ENCODE peak calls at places on chromosomes 16 and 17, in nine cellular contexts. C, W, K, O, J, E, G, X and F are unnamed samples. For H3K4me1, the result is how much of the 10 kb centered on the place peaks cover.

GRCh38 chr16:29784157-29784556 is 6.1 kb downstream of the ZG16 start:
- DNase-seq in C (no peak), W (no peak), K (no peak), O (no peak), J (no peak), E (no peak), G (no peak), X (no peak), F (peak)

GRCh38 chr17:46841561-46842379 is 9.6 kb upstream of the WNT9B start:
- DNase-seq in C (peak), W (no peak), K (peak), O (no peak), J (no peak), E (no peak), G (no peak), X (no peak), F (no peak)

GRCh38 chr17:33676444-33676843 is 383.3 kb upstream of the ASIC2 start:
- DNase-seq in C (no peak), W (no peak), K (no peak), O (no peak), J (no peak), E (no peak), G (no peak), X (no peak), F (no peak)

GRCh38 chr16:64641343-64641742 is 480.5 kb downstream of the CDH11 start:
- DNase-seq in C (no peak), W (no peak), K (no peak), O (no peak), J (no peak), E (no peak), G (no peak), X (no peak), F (no peak)

GRCh38 chr16:17828012-17828411 is 357.3 kb upstream of the XYLT1 start:
- DNase-seq in C (no peak), W (no peak), K (no peak), O (peak), J (no peak), E (no peak), G (no peak), X (no peak), F (peak)

GRCh38 chr17:78899361-78900260 is 3.4 kb downstream of the CEP295NL start:
- DNase-seq in C (no peak), W (peak), K (no peak), O (no peak), J (no peak), E (no peak), G (no peak), X (peak), F (peak)

GRCh38 chr17:36503456-36504155 is 17.1 kb downstream of the ZNHIT3 start:
- DNase-seq in C (no peak), W (no peak), K (no peak), O (no peak), J (no peak), E (no peak), G (no peak), X (no peak), F (no peak)

GRCh38 chr16:85086347-85087291 is 25.7 kb downstream of the CIBAR2 start:
- DNase-seq in C (peak), W (peak), K (peak), O (peak), J (peak), E (peak), G (peak), X (peak), F (peak)

GRCh38 chr16:31734265-31734664 is 139.3 kb upstream of the ZNF267 start:
- DNase-seq in C (no peak), W (no peak), K (no peak), O (no peak), J (no peak), E (no peak), G (no peak), X (no peak), F (no peak)

GRCh38 chr16:89142474-89143197 is 28.9 kb upstream of the CDH15 start:
- DNase-seq in C (no peak), W (no peak), K (no peak), O (no peak), J (peak), E (no peak), G (no peak), X (peak), F (no peak)

GRCh38 chr17:81713004-81713555 is 996 bp downstream of the SLC25A10 start:
- DNase-seq in C (no peak), W (no peak), K (no peak), O (no peak), J (no peak), E (no peak), G (no peak), X (peak), F (no peak)

GRCh38 chr16:49619811-49620157 is 236.1 kb downstream of the ZNF423 start:
- DNase-seq in C (no peak), W (no peak), K (no peak), O (no peak), J (no peak), E (no peak), G (peak), X (no peak), F (no peak)

GRCh38 chr16:26795184-26795583 is 271.5 kb upstream of the C16orf82 start:
- DNase-seq in C (no peak), W (no peak), K (no peak), O (no peak), J (no peak), E (peak), G (no peak), X (no peak), F (no peak)

GRCh38 chr17:75684924-75685323 is 17.8 kb downstream of the SAP30BP start:
- DNase-seq in C (no peak), W (no peak), K (no peak), O (no peak), J (no peak), E (no peak), G (no peak), X (no peak), F (peak)

GRCh38 chr17:82936768-82937171 is 96.9 kb upstream of the ZNF750 start:
- DNase-seq in C (no peak), W (peak), K (no peak), O (no peak), J (peak), E (no peak), G (peak), X (peak), F (no peak)

GRCh38 chr16:88566158-88566557 is 4.0 kb upstream of the ZC3H18 start:
- DNase-seq in C (no peak), W (no peak), K (no peak), O (peak), J (peak), E (no peak), G (no peak), X (no peak), F (no peak)

GRCh38 chr16:17076121-17076757 is 394.5 kb downstream of the XYLT1 start:
- DNase-seq in C (no peak), W (no peak), K (no peak), O (peak), J (no peak), E (no peak), G (no peak), X (no peak), F (no peak)

GRCh38 chr16:25109643-25110042 is 1.9 kb upstream of the LCMT1 start:
- DNase-seq in C (peak), W (no peak), K (no peak), O (peak), J (no peak), E (no peak), G (peak), X (no peak), F (peak)

GRCh38 chr17:75531724-75532090 is 6.2 kb downstream of the LLGL2 start:
- DNase-seq in C (no peak), W (no peak), K (no peak), O (no peak), J (no peak), E (no peak), G (no peak), X (no peak), F (peak)

GRCh38 chr17:17859909-17860760 is 23.3 kb upstream of the SREBF1 start:
- DNase-seq in C (peak), W (peak), K (peak), O (peak), J (peak), E (peak), G (peak), X (peak), F (no peak)

GRCh38 chr16:9836118-9836736 is 346.0 kb downstream of the GRIN2A start:
- DNase-seq in C (no peak), W (no peak), K (no peak), O (no peak), J (no peak), E (peak), G (no peak), X (no peak), F (no peak)

GRCh38 chr16:8763899-8764298 is 33.5 kb downstream of the TMEM186 start:
- DNase-seq in C (no peak), W (no peak), K (no peak), O (no peak), J (no peak), E (no peak), G (no peak), X (peak), F (no peak)

GRCh38 chr16:53085539-53086450 is 31.0 kb downstream of the CHD9 start:
- DNase-seq in C (no peak), W (no peak), K (no peak), O (no peak), J (no peak), E (no peak), G (peak), X (no peak), F (no peak)

GRCh38 chr16:3824121-3824795 is 56.3 kb downstream of the CREBBP start:
- DNase-seq in C (no peak), W (no peak), K (no peak), O (no peak), J (no peak), E (no peak), G (no peak), X (no peak), F (peak)

GRCh38 chr16:12458591-12459400 is 344.9 kb downstream of the CPPED1 start:
- DNase-seq in C (no peak), W (peak), K (peak), O (no peak), J (peak), E (peak), G (no peak), X (peak), F (no peak)

GRCh38 chr16:73298562-73298961 is 250.6 kb upstream of the ZFHX3 start:
- DNase-seq in C (no peak), W (no peak), K (no peak), O (peak), J (no peak), E (no peak), G (no peak), X (no peak), F (no peak)

GRCh38 chr17:28684963-28685362 is 23.0 kb downstream of the SUPT6H start:
- DNase-seq in C (peak), W (no peak), K (no peak), O (peak), J (no peak), E (no peak), G (peak), X (peak), F (no peak)

GRCh38 chr16:47887496-47887895 is 268.3 kb downstream of the ABCC12 start:
- DNase-seq in C (peak), W (no peak), K (no peak), O (peak), J (no peak), E (no peak), G (no peak), X (no peak), F (peak)

DNA sequence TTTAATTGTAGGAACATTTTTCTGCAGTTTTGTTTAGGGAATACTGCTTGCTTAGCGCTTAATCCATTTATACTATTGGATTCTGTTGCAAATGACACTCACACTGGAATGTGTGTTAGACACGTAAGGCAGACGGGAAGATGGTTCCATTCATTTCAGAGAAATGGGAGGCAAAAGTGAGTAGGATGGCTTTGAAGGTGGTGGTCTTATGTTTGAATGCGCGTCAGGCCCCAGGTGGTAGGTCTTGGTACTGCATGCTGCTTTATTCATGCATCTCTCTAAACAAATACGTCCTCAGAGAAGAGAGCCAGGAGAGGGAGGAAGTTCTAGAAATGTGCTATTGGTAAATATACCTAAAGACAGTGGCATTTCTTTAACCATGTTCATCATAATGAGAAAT is 997.6 kb upstream of the RBFOX1 start:
- DNase-seq in C (peak), W (no peak), K (no peak), O (no peak), J (no peak), E (peak), G (no peak), X (no peak), F (no peak)
- TF ChIP-seq CTCF in C (no peak), W (peak), K (no peak), O (no peak), J (peak), E (peak), G (no peak), X (no peak), F (peak)

DNA sequence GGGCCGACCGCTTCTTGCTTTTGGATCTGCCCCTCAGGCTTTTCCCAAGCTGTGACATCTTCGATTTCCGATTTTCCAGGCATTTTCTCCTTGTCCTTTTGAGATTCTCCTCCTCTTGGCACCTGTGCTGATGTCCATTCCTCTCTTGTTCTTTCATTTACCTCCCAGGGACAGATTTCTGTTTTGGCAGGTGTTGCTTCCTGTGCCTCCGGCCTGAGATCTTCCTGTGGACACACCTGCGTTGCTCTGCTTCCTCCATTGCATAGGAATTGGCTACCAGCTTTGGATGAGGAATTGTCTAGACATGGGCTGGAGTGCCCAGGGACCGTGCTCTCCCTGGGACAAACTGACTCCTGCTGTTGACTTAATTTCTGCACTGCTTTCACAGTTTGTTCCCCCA is 15.1 kb downstream of the GPR179 start:
- DNase-seq in C (no peak), W (no peak), K (no peak), O (no peak), J (no peak), E (peak), G (no peak), X (no peak), F (no peak)
- H3K4me1 ChIP-seq in C (under half), W (under half), K (under half), O (under half), J (under half), E (half or more), G (under half), X (under half), F (under half)

GRCh38 chr16:66324785-66325184 is 41.7 kb upstream of the CDH5 start:
- DNase-seq in C (peak), W (no peak), K (no peak), O (no peak), J (no peak), E (peak), G (no peak), X (no peak), F (no peak)
- TF ChIP-seq CTCF in C (peak), W (no peak), K (no peak), O (peak), J (no peak), E (peak), G (no peak), X (no peak), F (peak)

GRCh38 chr17:42928714-42929496 is 28.3 kb downstream of the G6PC1 start:
- DNase-seq in C (peak), W (no peak), K (peak), O (peak), J (no peak), E (peak), G (peak), X (no peak), F (peak)
- H3K4me1 ChIP-seq in C (under half), W (under half), K (under half), O (under half), J (under half), E (under half), G (under half), X (under half), F (under half)

GRCh38 chr17:3645310-3645709 is 8.8 kb downstream of the CTNS start:
- DNase-seq in C (no peak), W (no peak), K (no peak), O (no peak), J (no peak), E (peak), G (no peak), X (no peak), F (no peak)
- TF ChIP-seq CTCF in C (no peak), W (no peak), K (no peak), O (no peak), J (no peak), E (no peak), G (no peak), X (no peak), F (no peak)